ENCODE peak calls at places on chromosomes 13 and 19, in six cellular contexts. T is psoas muscle, O is neuronal stem cell, S is ovary, P is ascending aorta, D is SJCRH30. J is an unnamed sample. For H3K36me3 and H3K4me1, the result is how much of the 10 kb centered on the place peaks cover.

GRCh38 chr19:24098359-24098758 is 11.4 kb downstream of the ZNF254 start:
- DNase-seq in T (no peak), O (no peak), S (no peak), P (no peak), D (no peak), J (no peak)

GRCh38 chr19:51664997-51665396 is 18.4 kb upstream of the SIGLEC14 start:
- DNase-seq in T (no peak), O (no peak), S (no peak), P (no peak), D (no peak), J (no peak)

GRCh38 chr13:110116072-110116487 is 190.9 kb downstream of the COL4A1 start:
- DNase-seq in T (peak), O (peak), S (peak), P (no peak), D (no peak), J (peak)

GRCh38 chr19:15170345-15170744 is 30.4 kb downstream of the NOTCH3 start:
- DNase-seq in T (no peak), O (no peak), S (no peak), P (no peak), D (no peak), J (no peak)

GRCh38 chr13:46687810-46688209 is 109.2 kb downstream of the ESD start:
- DNase-seq in T (no peak), O (no peak), S (no peak), P (no peak), D (peak), J (peak)

GRCh38 chr19:55300821-55301458 is 17.1 kb downstream of the BRSK1 start:
- DNase-seq in T (no peak), O (peak), S (no peak), P (no peak), D (no peak), J (no peak)

GRCh38 chr13:113860051-113860471 is 3.8 kb downstream of the GAS6 start:
- DNase-seq in T (no peak), O (no peak), S (peak), P (no peak), D (no peak), J (no peak)

GRCh38 chr13:48403151-48403631 is 9.7 kb downstream of the LPAR6 start:
- DNase-seq in T (no peak), O (no peak), S (no peak), P (no peak), D (no peak), J (peak)

GRCh38 chr13:111279253-111279652 is 41.2 kb upstream of the TEX29 start:
- DNase-seq in T (no peak), O (no peak), S (no peak), P (peak), D (no peak), J (no peak)
- H3K36me3 ChIP-seq in T (half or more), O (half or more), S (under half), P (under half), D (under half), J (under half)

GRCh38 chr19:18657590-18658365 is 20.9 kb downstream of the KLHL26 start:
- DNase-seq in T (peak), O (peak), S (peak), P (peak), D (peak), J (peak)
- H3K4me3 ChIP-seq in T (no peak), O (no peak), S (no peak), P (no peak), D (no peak), J (no peak)

DNA sequence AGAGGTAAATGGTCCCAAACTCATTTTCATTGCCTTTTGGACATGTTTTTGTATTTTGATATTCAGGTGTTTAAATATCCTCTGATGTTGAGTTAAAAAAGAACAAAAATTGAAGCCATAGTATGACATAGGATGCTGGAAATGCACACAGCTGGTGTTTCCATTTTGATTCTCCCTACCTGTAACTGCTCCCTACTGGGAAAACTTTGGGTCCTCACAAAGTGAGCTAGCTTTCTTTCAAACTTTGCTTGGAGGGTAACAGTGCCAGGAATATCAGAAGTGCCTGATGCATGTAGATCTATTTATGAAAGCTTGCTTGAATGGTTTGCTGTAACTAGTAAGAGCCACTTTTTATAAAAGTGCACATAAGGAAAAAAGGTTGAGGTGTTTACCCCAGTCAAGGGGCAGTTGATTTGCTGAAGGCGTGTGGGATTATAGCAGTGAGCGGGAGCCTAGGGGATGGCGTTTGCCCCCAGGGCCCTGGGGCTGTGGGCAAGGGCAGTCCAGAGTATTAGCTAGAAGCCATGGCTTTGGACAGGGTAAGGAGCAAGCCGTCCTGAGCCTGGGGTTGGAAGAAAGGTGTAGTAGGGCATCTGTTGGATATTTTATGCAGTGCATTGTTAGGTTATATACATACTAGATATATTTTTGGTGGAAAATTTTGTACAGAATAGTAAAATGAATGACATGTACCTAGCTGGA is 4.3 kb downstream of the RPS9 start:
- DNase-seq in T (no peak), O (no peak), S (no peak), P (no peak), D (no peak), J (no peak)
- H3K4me1 ChIP-seq in T (half or more), O (under half), S (under half), P (under half), D (half or more), J (half or more)

DNA sequence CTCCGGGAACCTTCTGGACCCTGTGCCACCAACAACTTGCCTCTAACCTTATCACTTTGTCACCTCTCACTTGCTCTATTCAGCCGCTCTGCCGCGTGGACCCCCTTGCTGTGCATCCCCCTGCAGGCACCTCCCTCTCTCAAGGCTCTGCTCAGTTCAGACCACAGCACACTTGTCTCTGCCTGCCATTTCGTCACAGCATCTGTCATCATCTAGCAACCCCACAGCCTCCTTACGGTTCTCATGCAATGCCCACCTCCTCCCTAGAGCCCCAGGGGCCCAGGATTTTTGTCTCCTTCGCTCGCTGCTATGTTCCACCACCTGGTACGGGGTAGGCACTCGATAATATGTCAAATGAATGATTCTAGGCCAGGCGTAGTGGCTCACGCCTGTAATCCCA is 4.8 kb downstream of the HAUS8 start:
- DNase-seq in T (no peak), O (no peak), S (no peak), P (no peak), D (no peak), J (no peak)
- H3K36me3 ChIP-seq in T (under half), O (half or more), S (under half), P (under half), D (under half), J (under half)

GRCh38 chr19:5039642-5040543 is 71.0 kb downstream of the KDM4B start:
- DNase-seq in T (no peak), O (no peak), S (no peak), P (no peak), D (no peak), J (no peak)

GRCh38 chr19:5042556-5042955 is 73.6 kb downstream of the KDM4B start:
- DNase-seq in T (no peak), O (no peak), S (no peak), P (no peak), D (no peak), J (no peak)

GRCh38 chr19:5038631-5039271 is 69.8 kb downstream of the KDM4B start:
- DNase-seq in T (no peak), O (no peak), S (no peak), P (no peak), D (no peak), J (peak)

GRCh38 chr19:5040544-5041167 is 71.7 kb downstream of the KDM4B start:
- DNase-seq in T (no peak), O (no peak), S (no peak), P (no peak), D (no peak), J (no peak)

DNA sequence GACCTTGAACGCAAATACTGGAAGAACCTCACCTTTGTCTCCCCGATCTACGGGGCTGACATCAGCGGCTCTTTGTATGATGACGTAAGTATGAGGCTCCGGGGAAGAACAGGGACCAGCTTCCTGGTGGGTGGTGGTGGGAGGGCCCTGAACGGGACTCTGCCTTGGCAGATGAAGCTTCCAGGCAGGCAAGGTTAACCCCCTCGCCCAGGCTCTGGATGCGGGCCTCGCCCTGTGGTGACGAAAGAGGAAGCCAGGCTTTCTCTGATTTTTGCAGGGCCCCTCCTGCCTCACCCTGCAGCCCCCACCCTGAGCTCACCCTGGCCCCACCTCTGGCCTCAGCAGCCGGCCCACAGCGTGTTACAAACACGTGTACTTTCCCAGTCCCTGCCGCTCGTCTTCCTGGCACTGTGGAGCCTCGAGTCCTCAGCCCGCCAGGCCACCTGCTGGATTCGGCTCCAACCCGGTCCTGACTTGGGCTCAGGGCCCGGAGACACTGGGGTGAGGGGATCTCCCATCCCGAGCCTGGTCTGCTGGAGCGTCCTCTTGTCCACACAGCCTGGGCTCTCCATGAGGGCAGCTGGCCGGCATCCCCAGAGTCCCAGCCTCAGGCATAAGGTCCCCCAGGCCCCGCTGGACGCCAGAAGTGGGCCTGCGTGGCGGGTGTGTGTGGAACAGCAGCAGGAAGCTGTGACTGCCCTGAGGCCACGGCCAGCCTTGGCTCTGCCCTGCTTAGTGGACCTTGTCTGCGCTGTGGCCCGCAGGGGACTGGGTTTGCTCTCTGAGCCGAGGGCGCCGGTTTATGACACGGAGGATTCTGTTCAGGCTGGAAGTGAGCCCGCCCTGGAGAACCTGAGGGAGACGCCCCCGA is 72.5 kb downstream of the KDM4B start:
- DNase-seq in T (no peak), O (no peak), S (no peak), P (no peak), D (no peak), J (no peak)
- H3K4me3 ChIP-seq in T (no peak), O (no peak), S (no peak), P (no peak), D (no peak), J (no peak)

GRCh38 chr19:39399684-39400465 is 6.8 kb upstream of the ZFP36 start:
- DNase-seq in T (no peak), O (no peak), S (no peak), P (no peak), D (no peak), J (no peak)

GRCh38 chr19:39403331-39404312 is 3.0 kb upstream of the ZFP36 start:
- DNase-seq in T (peak), O (peak), S (peak), P (peak), D (peak), J (peak)

GRCh38 chr19:39402417-39403297 is 4.0 kb upstream of the ZFP36 start:
- DNase-seq in T (peak), O (peak), S (peak), P (peak), D (peak), J (peak)

GRCh38 chr19:39401549-39402416 is 4.9 kb upstream of the ZFP36 start:
- DNase-seq in T (peak), O (no peak), S (peak), P (peak), D (no peak), J (no peak)

DNA sequence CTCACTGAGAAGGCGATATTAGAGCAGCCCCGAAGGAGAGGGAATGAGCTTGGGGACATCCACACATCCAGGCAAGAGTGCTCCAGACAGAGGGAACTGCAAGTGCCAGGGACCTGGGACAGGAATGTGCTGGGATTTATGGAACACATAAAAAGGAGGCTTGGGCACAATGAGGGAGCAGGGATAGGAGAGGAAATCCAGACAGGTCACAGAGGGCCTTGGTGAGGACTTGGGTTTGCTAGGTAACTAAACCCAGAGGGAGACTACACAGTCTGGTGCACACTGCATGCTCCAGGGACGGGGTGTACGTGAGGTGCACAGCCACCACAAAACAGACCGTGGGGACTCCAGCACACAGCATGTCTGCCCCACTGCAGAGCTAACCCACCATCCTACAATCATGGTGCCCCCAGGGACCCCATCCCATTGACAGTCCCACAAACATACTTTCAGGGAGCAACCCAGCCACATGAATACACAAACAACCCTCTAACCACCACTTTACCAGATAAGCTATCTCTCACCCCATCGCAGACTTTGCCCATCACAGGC is 5.6 kb upstream of the ZFP36 start:
- DNase-seq in T (no peak), O (no peak), S (no peak), P (no peak), D (no peak), J (no peak)
- H3K4me1 ChIP-seq in T (under half), O (under half), S (under half), P (under half), D (under half), J (under half)

DNA sequence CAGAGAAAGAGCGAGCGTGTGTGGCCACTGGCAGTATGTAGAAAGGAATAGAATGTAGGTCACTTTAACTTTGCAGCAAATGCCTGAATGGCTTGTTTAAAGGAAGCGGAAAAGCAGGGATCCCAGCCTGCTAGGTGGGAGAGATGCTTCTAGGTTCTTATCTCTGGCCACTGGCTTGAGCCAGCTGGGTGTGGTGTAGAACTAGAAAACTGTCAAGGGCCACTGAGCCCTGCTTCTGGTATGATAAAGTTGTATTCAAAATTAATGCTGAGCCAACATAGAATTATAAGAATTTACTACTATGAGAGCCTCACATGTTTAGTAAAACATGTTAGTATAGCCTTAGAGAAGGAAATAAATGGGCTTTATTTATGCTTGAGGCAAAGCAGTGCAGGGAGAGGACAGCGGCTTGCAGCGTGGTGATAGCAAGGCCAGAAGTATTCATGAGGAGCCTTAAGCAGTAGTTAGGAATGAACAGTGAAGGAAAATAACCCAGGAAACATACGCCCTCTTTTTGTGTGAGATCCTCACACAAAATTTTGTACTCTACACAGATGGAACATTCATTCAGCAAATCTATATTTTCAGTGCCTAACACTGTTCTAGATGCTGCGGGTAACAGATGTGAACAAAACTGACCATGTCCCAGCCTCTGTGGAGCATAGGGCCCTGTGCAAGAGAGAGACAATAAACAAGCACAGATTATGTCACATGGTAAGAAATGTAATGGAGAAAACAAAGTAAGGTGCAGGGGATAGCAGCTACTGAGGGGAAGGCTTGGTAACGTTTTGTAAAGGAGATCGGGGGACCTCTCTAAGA is 863.2 kb downstream of the DIAPH3 start:
- DNase-seq in T (no peak), O (no peak), S (no peak), P (no peak), D (no peak), J (no peak)
- H3K36me3 ChIP-seq in T (under half), O (under half), S (under half), P (under half), D (under half), J (under half)

J was measured in A673.